ENCODE peak calls at places on chromosomes 12 and 14, in six cellular contexts. R, C, L, G, O and V are unnamed samples.

GRCh38 chr12:109458086-109458485 is 19.0 kb downstream of the KCTD10 start:
- DNase-seq in L (no peak), G (no peak), O (peak; percentile 86), R (no peak), C (peak; percentile 84), V (no peak)

GRCh38 chr12:113149361-113150150 is at the start of gene CFAP73:
- DNase-seq in L (peak; percentile 87), R (peak; percentile 95), O (peak; percentile 90), C (peak; percentile 75), G (peak; percentile 97), V (peak; percentile 99)

GRCh38 chr14:70254476-70254961 is 65.8 kb upstream of the SLC8A3 start:
- DNase-seq in O (peak; percentile 3), G (peak; percentile 63), L (peak; percentile 23), R (peak; percentile 79), C (peak; percentile 1), V (peak; percentile 71)

GRCh38 chr14:65303185-65303901 is 109.2 kb upstream of the FUT8 start:
- DNase-seq in L (no peak), G (no peak), O (no peak), C (peak; percentile 37), R (no peak), V (no peak)

GRCh38 chr14:33465952-33466700 is 484.7 kb downstream of the EGLN3 start:
- DNase-seq in O (peak; percentile 62), C (no peak), L (no peak), R (peak; percentile 61), G (no peak), V (peak; percentile 90)

GRCh38 chr14:60102389-60102788 is 10.7 kb downstream of the PCNX4 start:
- DNase-seq in O (peak; percentile 65), R (no peak), L (no peak), G (no peak), C (peak; percentile 91), V (no peak)

GRCh38 chr14:93010543-93011541 is 87.9 kb downstream of the CHGA start:
- DNase-seq in G (no peak), R (no peak), C (no peak), L (no peak), O (no peak), V (no peak)

GRCh38 chr12:54991161-54991991 is 6.8 kb upstream of the TESPA1 start:
- DNase-seq in L (no peak), R (no peak), O (no peak), C (no peak), G (no peak), V (no peak)

GRCh38 chr12:62640910-62641448 is 174.4 kb downstream of the MON2 start:
- DNase-seq in G (no peak), C (peak; percentile 68), R (peak; percentile 60), L (no peak), O (peak; percentile 73), V (peak; percentile 70)

GRCh38 chr14:93430889-93431670 is at the start of gene UNC79:
- DNase-seq in O (no peak), G (peak; percentile 61), C (no peak), R (peak; percentile 15), L (peak; percentile 61), V (peak; percentile 69)

GRCh38 chr12:10113085-10113484 is 14.3 kb upstream of the CLEC1A start:
- DNase-seq in O (no peak), R (no peak), L (no peak), C (peak; percentile 43), G (no peak), V (no peak)

GRCh38 chr12:64496839-64497400 is 45.0 kb downstream of the TBK1 start:
- DNase-seq in L (no peak), R (no peak), C (no peak), G (no peak), O (no peak), V (no peak)

GRCh38 chr12:131871677-131872076 is 22.7 kb upstream of the ULK1 start:
- DNase-seq in R (no peak), L (no peak), G (no peak), C (no peak), O (no peak), V (no peak)

GRCh38 chr14:24701031-24701430 is 67.0 kb upstream of the GZMB start:
- DNase-seq in R (no peak), L (no peak), O (no peak), C (no peak), G (no peak), V (peak; percentile 22)

GRCh38 chr12:96094201-96094600 is 58.8 kb upstream of the LTA4H start:
- DNase-seq in L (no peak), O (no peak), C (no peak), R (peak; percentile 85), G (peak; percentile 79), V (peak; percentile 95)

GRCh38 chr14:36647827-36648753 is 13.6 kb upstream of the PAX9 start:
- DNase-seq in L (no peak), O (peak; percentile 58), R (no peak), C (peak; percentile 30), G (peak; percentile 83), V (peak; percentile 91)

GRCh38 chr12:46360908-46361666 is 11.5 kb downstream of the SLC38A2 start:
- DNase-seq in C (no peak), R (no peak), G (no peak), O (no peak), L (no peak), V (no peak)

GRCh38 chr12:124694846-124695497 is 127.6 kb upstream of the NCOR2 start:
- DNase-seq in G (peak; percentile 29), C (peak; percentile 91), L (no peak), R (peak; percentile 95), O (no peak), V (no peak)

GRCh38 chr14:55151601-55152000 is 22.5 kb downstream of the LGALS3 start:
- DNase-seq in L (no peak), O (no peak), C (peak; percentile 52), R (no peak), G (no peak), V (no peak)

GRCh38 chr12:3303410-3304136 is 187.4 kb upstream of the PRMT8 start:
- DNase-seq in R (no peak), L (no peak), G (peak; percentile 86), C (no peak), O (no peak), V (peak; percentile 70)

GRCh38 chr14:76810953-76811400 is 1.7 kb downstream of the ANGEL1 start:
- DNase-seq in O (peak; percentile 71), C (peak; percentile 34), R (peak; percentile 59), G (no peak), L (no peak), V (peak; percentile 68)

GRCh38 chr12:130162267-130162666 is at the start of gene FZD10:
- DNase-seq in O (peak; percentile 13), G (peak; percentile 88), L (peak; percentile 77), C (no peak), R (peak; percentile 38), V (peak; percentile 72)

GRCh38 chr14:68970096-68970612 is 8.9 kb downstream of the ACTN1 start:
- DNase-seq in O (no peak), C (no peak), R (no peak), G (no peak), L (no peak), V (peak; percentile 57)
- H3K79me1 ChIP-seq in O (no peaks in the 10 kb centered on the region), C (peaks cover 88% of the 10 kb centered on the region), R (peaks cover 7% of the 10 kb centered on the region), G (peaks cover 20% of the 10 kb centered on the region), L (peaks cover 16% of the 10 kb centered on the region), V (peaks cover 24% of the 10 kb centered on the region)

GRCh38 chr14:72515779-72516770 is 377.8 kb downstream of the DPF3 start:
- DNase-seq in O (peak; percentile 30), C (peak; percentile 69), G (no peak), R (no peak), L (no peak), V (peak; percentile 39)
- H3K4me2 ChIP-seq in O (no peak overlapping the region), C (no peak overlapping the region), G (no peak overlapping the region), R (no peak overlapping the region), L (no peak overlapping the region), V (no peak overlapping the region)

DNA sequence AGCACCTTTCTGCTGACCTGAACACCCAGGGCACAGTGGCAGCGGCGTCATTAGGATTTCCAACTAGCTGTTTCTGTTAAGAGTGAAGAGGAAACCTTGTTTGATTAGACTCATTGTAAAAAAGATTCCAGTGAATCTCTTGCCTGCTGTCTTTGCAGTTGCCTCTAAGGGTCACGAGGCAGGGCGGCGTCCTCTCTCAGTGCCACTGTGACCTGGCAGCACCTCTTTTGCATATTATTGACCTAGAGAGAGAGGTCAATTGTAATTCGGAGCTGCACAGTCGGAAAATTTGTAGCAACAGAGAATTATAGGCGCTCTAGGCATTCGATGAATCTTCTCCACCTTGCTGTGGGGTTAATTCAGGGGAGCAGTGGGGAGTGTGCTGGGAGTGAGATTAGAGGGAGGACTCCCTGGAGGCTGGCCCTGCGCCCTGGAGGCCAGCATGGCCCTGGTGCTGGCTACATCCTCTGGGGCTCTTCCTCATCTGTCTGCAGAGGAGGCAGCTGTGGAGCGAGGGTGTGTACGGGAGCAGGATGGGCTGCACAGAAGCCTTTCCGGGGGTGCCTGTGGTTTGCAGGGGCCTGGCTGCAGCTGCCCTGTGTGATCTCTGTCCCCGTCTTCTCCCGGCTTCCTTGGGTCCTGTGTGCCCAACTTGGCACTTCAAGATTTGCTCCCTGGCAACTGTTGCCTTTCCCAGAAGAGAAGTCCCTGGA is 14.3 kb downstream of the PACS2 start:
- DNase-seq in R (no peak), C (no peak), O (no peak), L (no peak), G (no peak), V (no peak)
- H3K79me1 ChIP-seq in R (no peaks in the 10 kb centered on the region), C (peaks cover 70% of the 10 kb centered on the region), O (peaks cover 67% of the 10 kb centered on the region), L (peaks cover 12% of the 10 kb centered on the region), G (peaks cover 14% of the 10 kb centered on the region), V (peaks cover 24% of the 10 kb centered on the region)

GRCh38 chr12:59500335-59500734 is 95.5 kb upstream of the SLC16A7 start:
- DNase-seq in O (no peak), C (no peak), L (no peak), G (no peak), R (no peak), V (no peak)

GRCh38 chr12:59499774-59500173 is 96.1 kb upstream of the SLC16A7 start:
- DNase-seq in G (no peak), C (no peak), O (no peak), L (no peak), R (no peak), V (no peak)

GRCh38 chr12:59500915-59501314 is 94.9 kb upstream of the SLC16A7 start:
- DNase-seq in R (no peak), G (no peak), C (no peak), L (no peak), O (no peak), V (no peak)
- H3K4me2 ChIP-seq in R (no peak overlapping the region), G (no peak overlapping the region), C (no peak overlapping the region), L (no peak overlapping the region), O (no peak overlapping the region), V (no peak overlapping the region)

GRCh38 chr14:105325716-105326567 is 11.4 kb downstream of the PACS2 start:
- DNase-seq in C (no peak), G (no peak), R (no peak), L (no peak), O (no peak), V (no peak)
- H3K79me1 ChIP-seq in C (peaks cover 58% of the 10 kb centered on the region), G (peaks cover 14% of the 10 kb centered on the region), R (no peaks in the 10 kb centered on the region), L (peaks cover 15% of the 10 kb centered on the region), O (peaks cover 61% of the 10 kb centered on the region), V (peaks cover 26% of the 10 kb centered on the region)